ENCODE peak calls at places on chromosomes 3 and 15, in nine cellular contexts. S, M, W, C, J, A, O, K and H are unnamed samples.

GRCh38 chr3:8839607-8840325 is 70.4 kb upstream of the OXTR start:
- DNase-seq in S (no peak), M (no peak), W (no peak), C (no peak), J (no peak), A (no peak), O (no peak), K (no peak), H (no peak)

GRCh38 chr15:32878849-32879795 is 161.3 kb downstream of the GREM1 start:
- DNase-seq in S (no peak), M (no peak), W (no peak), C (no peak), J (no peak), A (no peak), O (no peak), K (no peak), H (no peak)

GRCh38 chr15:74206801-74207281 is 4.3 kb upstream of the STRA6 start:
- DNase-seq in S (no peak), M (no peak), W (no peak), C (no peak), J (no peak), A (peak), O (no peak), K (no peak), H (no peak)

GRCh38 chr3:15151166-15151565 is 52.2 kb upstream of the RBSN start:
- DNase-seq in S (no peak), M (no peak), W (no peak), C (no peak), J (no peak), A (no peak), O (no peak), K (no peak), H (no peak)

GRCh38 chr3:117706731-117707130 is 997.2 kb downstream of the TUSC7 start:
- DNase-seq in S (peak), M (no peak), W (no peak), C (no peak), J (no peak), A (no peak), O (no peak), K (no peak), H (no peak)

GRCh38 chr3:184872200-184872599 is 60.2 kb downstream of the VPS8 start:
- DNase-seq in S (no peak), M (no peak), W (no peak), C (no peak), J (no peak), A (no peak), O (no peak), K (no peak), H (no peak)

GRCh38 chr3:187103251-187103650 is 36.0 kb downstream of the RPL39L start:
- DNase-seq in S (no peak), M (no peak), W (no peak), C (no peak), J (no peak), A (no peak), O (no peak), K (no peak), H (no peak)

GRCh38 chr15:65101418-65101890 is 13.5 kb downstream of the UBAP1L start:
- DNase-seq in S (no peak), M (no peak), W (peak), C (peak), J (peak), A (peak), O (no peak), K (peak), H (peak)

GRCh38 chr3:181316481-181316880 is 326.9 kb upstream of the DNAJC19 start:
- DNase-seq in S (no peak), M (no peak), W (no peak), C (no peak), J (no peak), A (peak), O (no peak), K (no peak), H (no peak)

GRCh38 chr3:98705694-98706093 is 57.4 kb upstream of the ST3GAL6 start:
- DNase-seq in S (no peak), M (no peak), W (no peak), C (no peak), J (peak), A (peak), O (no peak), K (no peak), H (no peak)

GRCh38 chr3:56772926-56773587 is 28.7 kb downstream of the ARHGEF3 start:
- DNase-seq in S (no peak), M (no peak), W (no peak), C (no peak), J (no peak), A (no peak), O (no peak), K (no peak), H (no peak)

GRCh38 chr3:42025388-42026138 is 63.7 kb upstream of the ULK4 start:
- DNase-seq in S (peak), M (peak), W (peak), C (peak), J (peak), A (peak), O (no peak), K (no peak), H (no peak)

GRCh38 chr3:50242778-50243551 is 7.0 kb downstream of the GNAI2 start:
- DNase-seq in S (no peak), M (peak), W (no peak), C (peak), J (no peak), A (peak), O (no peak), K (no peak), H (no peak)